ENCODE peak calls at places on chromosome 10, in five cellular contexts. T is SK-N-SH, R is K562, Q is GM12878, I is HepG2. J is an unnamed sample.

GRCh38 chr10:110269641-110270318 is 34.9 kb downstream of the SMNDC1 start:
- DNase-seq in T (no peak), R (no peak), Q (no peak), I (peak; percentile 59), J (no peak)

GRCh38 chr10:100826983-100827818 is 81.8 kb downstream of the PAX2 start:
- DNase-seq in T (peak; percentile 80), R (peak; percentile 13), Q (no peak), I (no peak), J (no peak)

GRCh38 chr10:87544750-87545149 is 40.1 kb downstream of the MINPP1 start:
- DNase-seq in T (no peak), R (no peak), Q (no peak), I (no peak), J (no peak)

GRCh38 chr10:3472705-3473078 is 300.1 kb upstream of the PITRM1 start:
- DNase-seq in T (no peak), R (no peak), Q (no peak), I (no peak), J (no peak)

GRCh38 chr10:47161465-47161864 is 138.5 kb upstream of the GDF10 start:
- DNase-seq in T (no peak), R (no peak), Q (no peak), I (no peak), J (no peak)

GRCh38 chr10:122263971-122264370 is 7.1 kb upstream of the BTBD16 start:
- DNase-seq in T (no peak), R (no peak), Q (no peak), I (peak; percentile 69), J (no peak)

GRCh38 chr10:73768881-73769280 is 13.0 kb upstream of the CHCHD1 start:
- DNase-seq in T (no peak), R (no peak), Q (no peak), I (no peak), J (no peak)

GRCh38 chr10:57992321-57993077 is 275.2 kb downstream of the IPMK start:
- DNase-seq in T (no peak), R (no peak), Q (no peak), I (no peak), J (no peak)

GRCh38 chr10:5619366-5620211 is 46.8 kb downstream of the ASB13 start:
- DNase-seq in T (no peak), R (no peak), Q (no peak), I (no peak), J (no peak)

GRCh38 chr10:21831986-21832735 is 171.4 kb downstream of the DNAJC1 start:
- DNase-seq in T (no peak), R (no peak), Q (no peak), I (no peak), J (no peak)

GRCh38 chr10:97532935-97533671 is 34.4 kb downstream of the UBTD1 start:
- DNase-seq in T (peak; percentile 50), R (no peak), Q (no peak), I (no peak), J (no peak)

GRCh38 chr10:4450981-4451501 is 375.0 kb upstream of the AKR1E2 start:
- DNase-seq in T (no peak), R (no peak), Q (no peak), I (no peak), J (no peak)

GRCh38 chr10:6465854-6466524 is 114.1 kb downstream of the PRKCQ start:
- DNase-seq in T (no peak), R (no peak), Q (no peak), I (no peak), J (no peak)

GRCh38 chr10:11163990-11164805 is 146.5 kb downstream of the CELF2 start:
- DNase-seq in T (no peak), R (no peak), Q (no peak), I (no peak), J (no peak)

GRCh38 chr10:78215645-78216044 is 182.0 kb downstream of the RPS24 start:
- DNase-seq in T (no peak), R (no peak), Q (no peak), I (no peak), J (no peak)

GRCh38 chr10:117967149-117967548 is 79.6 kb downstream of the RAB11FIP2 start:
- DNase-seq in T (no peak), R (no peak), Q (no peak), I (no peak), J (no peak)

GRCh38 chr10:131748191-131748590 is 152.6 kb upstream of the PPP2R2D start:
- DNase-seq in T (no peak), R (no peak), Q (no peak), I (no peak), J (no peak)

GRCh38 chr10:114548662-114549061 is 109.4 kb downstream of the ABLIM1 start:
- DNase-seq in T (peak; percentile 68), R (peak; percentile 17), Q (no peak), I (peak; percentile 80), J (peak; percentile 39)

GRCh38 chr10:48243487-48243886 is 31.0 kb downstream of the FRMPD2 start:
- DNase-seq in T (no peak), R (no peak), Q (no peak), I (no peak), J (no peak)

DNA sequence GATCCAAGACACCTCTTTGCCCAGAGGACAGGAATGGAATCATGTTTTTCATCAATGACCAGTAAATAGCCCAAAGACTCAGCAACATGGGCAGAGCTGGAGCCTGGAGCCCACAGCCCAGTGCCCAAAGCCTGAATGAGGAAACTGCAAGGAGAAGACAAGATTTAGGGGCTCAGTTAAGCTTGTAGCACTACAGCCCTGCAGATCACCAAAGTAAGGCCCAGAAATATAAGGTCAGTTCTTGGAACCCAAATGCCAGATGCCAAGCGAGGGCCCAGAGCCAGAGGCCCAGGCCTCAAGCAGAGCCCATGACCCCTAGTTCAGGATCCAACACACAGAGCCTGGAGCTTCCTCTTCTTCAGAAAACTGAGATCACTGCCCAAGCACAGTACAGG is 32.4 kb downstream of the MBL2 start:
- DNase-seq in T (no peak), R (no peak), Q (no peak), I (no peak), J (no peak)
- TF ChIP-seq FOXM1 in T (no peak), R (no peak), Q (no peak), I (no peak), J (no peak)

DNA sequence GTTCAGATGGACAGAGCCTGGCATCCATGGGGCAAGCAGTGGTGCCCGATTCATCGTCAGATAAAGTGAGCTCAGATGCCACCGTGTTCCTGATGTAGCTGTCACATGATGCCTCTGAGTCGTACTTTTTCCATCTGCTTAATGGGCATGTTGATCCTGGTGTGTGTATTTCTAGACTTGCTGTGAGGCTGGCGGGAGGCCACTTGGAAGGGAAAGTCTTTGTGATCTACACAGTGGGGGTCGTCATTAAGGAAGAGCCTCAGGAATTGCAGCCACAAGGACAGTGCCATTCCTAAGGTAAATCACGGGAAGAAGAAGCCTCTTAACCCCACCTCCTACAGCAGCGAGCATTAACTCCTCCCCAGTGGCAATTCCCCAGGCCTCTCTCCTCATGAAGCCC is 63.0 kb downstream of the RGS10 start:
- DNase-seq in T (no peak), R (no peak), Q (no peak), I (no peak), J (no peak)
- TF ChIP-seq FOXM1 in T (no peak), R (no peak), Q (no peak), I (no peak), J (no peak)

GRCh38 chr10:84685047-84685660 is 356.8 kb downstream of the CCSER2 start:
- DNase-seq in T (no peak), R (no peak), Q (no peak), I (no peak), J (no peak)
- TF ChIP-seq FOXM1 in T (no peak), R (no peak), Q (no peak), I (no peak), J (no peak)

GRCh38 chr10:107969936-107970335 is 805.4 kb upstream of the SORCS1 start:
- DNase-seq in T (no peak), R (no peak), Q (no peak), I (no peak), J (no peak)
- TF ChIP-seq FOXM1 in T (no peak), R (no peak), Q (no peak), I (no peak), J (no peak)